ENCODE peak calls at places on chromosomes 12 and 14, in four cellular contexts. Q is upper lobe of right lung; C is gastroesophageal sphincter; D is activated CD4-positive, alpha-beta T cell treated with anti-CD3 and anti-CD28 coated beads for 36 hours. Z is an unnamed sample.

GRCh38 chr14:91744068-91744480 is 12.2 kb upstream of the CATSPERB start:
- ATAC-seq in C (no peak), D (peak; percentile 90), Q (peak; percentile 83), Z (peak; percentile 94)

GRCh38 chr12:95066091-95066855 is 7.1 kb downstream of the NR2C1 start:
- ATAC-seq in D (no peak), C (no peak), Q (no peak), Z (no peak)

GRCh38 chr14:96066976-96067375 is 27.8 kb downstream of the C14orf132 start:
- ATAC-seq in C (no peak), Q (no peak), D (no peak), Z (no peak)

GRCh38 chr12:82996168-82996812 is 309.6 kb downstream of the TMTC2 start:
- ATAC-seq in C (no peak), Q (no peak), D (peak; percentile 94), Z (peak; percentile 99)

GRCh38 chr14:54676822-54677708 is 110.1 kb downstream of the SAMD4A start:
- ATAC-seq in Q (peak; percentile 39), D (no peak), C (peak; percentile 89), Z (peak; percentile 67)

GRCh38 chr12:25725874-25726273 is 172.8 kb upstream of the LMNTD1 start:
- ATAC-seq in Q (peak; percentile 29), D (no peak), C (peak; percentile 81), Z (no peak)

GRCh38 chr14:75399819-75400678 is 27.8 kb upstream of the JDP2 start:
- ATAC-seq in D (no peak), C (peak; percentile 91), Q (peak; percentile 90), Z (peak; percentile 26)

GRCh38 chr12:101086490-101086889 is 123.5 kb downstream of the SLC5A8 start:
- ATAC-seq in C (no peak), Q (no peak), D (no peak), Z (no peak)

GRCh38 chr12:90510948-90511347 is 444.0 kb downstream of the CCER1 start:
- ATAC-seq in Q (no peak), C (no peak), D (peak; percentile 63), Z (peak; percentile 73)

GRCh38 chr12:57215065-57215464 is 1.5 kb upstream of the NXPH4 start:
- ATAC-seq in D (no peak), C (no peak), Q (no peak), Z (no peak)

GRCh38 chr12:110794623-110795280 is 52.0 kb upstream of the CCDC63 start:
- ATAC-seq in C (peak; percentile 85), Q (peak; percentile 63), D (no peak), Z (no peak)

GRCh38 chr12:93151079-93151759 is 222.1 kb upstream of the EEA1 start:
- ATAC-seq in D (no peak), Q (no peak), C (no peak), Z (no peak)

GRCh38 chr14:103160321-103161053 is 37.2 kb downstream of the TNFAIP2 start:
- ATAC-seq in D (no peak), C (no peak), Q (no peak), Z (no peak)

GRCh38 chr14:73752297-73752992 is 38.3 kb upstream of the PNMA1 start:
- ATAC-seq in Q (peak; percentile 22), C (peak; percentile 58), D (no peak), Z (no peak)

GRCh38 chr14:36585100-36585499 is 2.7 kb upstream of the NKX2-8 start:
- ATAC-seq in Q (peak; percentile 78), C (no peak), D (no peak), Z (no peak)

GRCh38 chr12:117497407-117497806 is 136.0 kb upstream of the NOS1 start:
- ATAC-seq in D (no peak), C (no peak), Q (peak; percentile 68), Z (no peak)

GRCh38 chr12:104457746-104458644 is 1.2 kb downstream of the CHST11 start:
- ATAC-seq in Q (peak; percentile 36), C (no peak), D (peak; percentile 40), Z (peak; percentile 42)

GRCh38 chr12:81800298-81801148 is 41.4 kb upstream of the PPFIA2 start:
- ATAC-seq in Q (peak; percentile 46), C (peak; percentile 50), D (peak; percentile 65), Z (peak; percentile 73)

GRCh38 chr14:70755655-70756054 is 53.7 kb downstream of the MAP3K9 start:
- ATAC-seq in Q (no peak), D (no peak), C (no peak), Z (no peak)

GRCh38 chr12:96198970-96199369 is 4.8 kb downstream of the ELK3 start:
- ATAC-seq in C (peak; percentile 24), D (peak; percentile 48), Q (no peak), Z (peak; percentile 51)

GRCh38 chr12:107444771-107445170 is 240.8 kb upstream of the PWP1 start:
- ATAC-seq in Q (no peak), C (no peak), D (no peak), Z (no peak)

GRCh38 chr12:118330421-118331018 is 42.2 kb downstream of the TAOK3 start:
- ATAC-seq in C (no peak), Q (peak; percentile 93), D (no peak), Z (no peak)

GRCh38 chr12:106239241-106239950 is 8.4 kb downstream of the CKAP4 start:
- ATAC-seq in C (no peak), D (no peak), Q (peak; percentile 29), Z (no peak)

GRCh38 chr12:6074979-6075585 is 49.4 kb downstream of the VWF start:
- ATAC-seq in C (peak; percentile 29), D (peak; percentile 93), Q (peak; percentile 80), Z (peak; percentile 98)

GRCh38 chr14:35934499-35934898 is 108.4 kb downstream of the BRMS1L start:
- ATAC-seq in D (peak; percentile 53), Q (no peak), C (no peak), Z (peak; percentile 69)

GRCh38 chr12:11672833-11673232 is 23.4 kb downstream of the ETV6 start:
- ATAC-seq in Q (peak; percentile 31), D (no peak), C (no peak), Z (no peak)

GRCh38 chr14:22265319-22266140 is 323.5 kb downstream of the DAD1 start:
- ATAC-seq in Q (peak; percentile 60), C (no peak), D (no peak), Z (no peak)